ENCODE peak calls at places on chromosomes 7 and 10, in ten cellular contexts. One of them, this sample, is unnamed.

GRCh38 chr10:79345241-79346011 is 1.8 kb upstream of the PPIF start:
- DNase-seq in hepatocyte: no peak
- DNase-seq in activated naive CD8-positive, alpha-beta T cell treated with anti-CD3 and anti-CD28 coated beads, Interleukin-2, amount 50 U/mL, for 24 hours: peak
- DNase-seq in AML-193: peak
- DNase-seq in EH: no peak
- DNase-seq in iPS DF 19.7: no peak
- DNase-seq in NCI-H2171 treated with DMSO at 0.1 percent for 48 hours: no peak
- DNase-seq in cardiac fibroblast: peak
- DNase-seq in stimulated activated CD8-positive, alpha-beta memory T cell treated with anti-CD3 and anti-CD28 coated beads, Interleukin-15, amount 100 ng/mL, for 24 hours: no peak
- DNase-seq in RKO: no peak
- DNase-seq in this sample: no peak

GRCh38 chr10:24553051-24553612 is 170.6 kb downstream of the ARHGAP21 start:
- DNase-seq in RKO: no peak
- DNase-seq in cardiac fibroblast: no peak
- DNase-seq in hepatocyte: no peak
- DNase-seq in activated naive CD8-positive, alpha-beta T cell treated with anti-CD3 and anti-CD28 coated beads, Interleukin-2, amount 50 U/mL, for 24 hours: no peak
- DNase-seq in stimulated activated CD8-positive, alpha-beta memory T cell treated with anti-CD3 and anti-CD28 coated beads, Interleukin-15, amount 100 ng/mL, for 24 hours: no peak
- DNase-seq in AML-193: no peak
- DNase-seq in iPS DF 19.7: no peak
- DNase-seq in EH: no peak
- DNase-seq in NCI-H2171 treated with DMSO at 0.1 percent for 48 hours: no peak
- DNase-seq in this sample: no peak

GRCh38 chr7:125573131-125573530 is 643.5 kb upstream of the POT1 start:
- DNase-seq in EH: no peak
- DNase-seq in hepatocyte: no peak
- DNase-seq in iPS DF 19.7: no peak
- DNase-seq in AML-193: no peak
- DNase-seq in RKO: no peak
- DNase-seq in activated naive CD8-positive, alpha-beta T cell treated with anti-CD3 and anti-CD28 coated beads, Interleukin-2, amount 50 U/mL, for 24 hours: no peak
- DNase-seq in cardiac fibroblast: no peak
- DNase-seq in NCI-H2171 treated with DMSO at 0.1 percent for 48 hours: no peak
- DNase-seq in stimulated activated CD8-positive, alpha-beta memory T cell treated with anti-CD3 and anti-CD28 coated beads, Interleukin-15, amount 100 ng/mL, for 24 hours: no peak
- DNase-seq in this sample: no peak

GRCh38 chr7:21886396-21886795 is 59.3 kb downstream of the CDCA7L start:
- DNase-seq in EH: no peak
- DNase-seq in NCI-H2171 treated with DMSO at 0.1 percent for 48 hours: no peak
- DNase-seq in cardiac fibroblast: no peak
- DNase-seq in AML-193: no peak
- DNase-seq in iPS DF 19.7: no peak
- DNase-seq in RKO: no peak
- DNase-seq in activated naive CD8-positive, alpha-beta T cell treated with anti-CD3 and anti-CD28 coated beads, Interleukin-2, amount 50 U/mL, for 24 hours: no peak
- DNase-seq in stimulated activated CD8-positive, alpha-beta memory T cell treated with anti-CD3 and anti-CD28 coated beads, Interleukin-15, amount 100 ng/mL, for 24 hours: no peak
- DNase-seq in hepatocyte: no peak
- DNase-seq in this sample: no peak

GRCh38 chr10:80136134-80136571 is 3.6 kb downstream of the PLAC9 start:
- DNase-seq in RKO: no peak
- DNase-seq in EH: peak
- DNase-seq in iPS DF 19.7: no peak
- DNase-seq in activated naive CD8-positive, alpha-beta T cell treated with anti-CD3 and anti-CD28 coated beads, Interleukin-2, amount 50 U/mL, for 24 hours: no peak
- DNase-seq in cardiac fibroblast: peak
- DNase-seq in stimulated activated CD8-positive, alpha-beta memory T cell treated with anti-CD3 and anti-CD28 coated beads, Interleukin-15, amount 100 ng/mL, for 24 hours: no peak
- DNase-seq in NCI-H2171 treated with DMSO at 0.1 percent for 48 hours: no peak
- DNase-seq in hepatocyte: peak
- DNase-seq in AML-193: no peak
- DNase-seq in this sample: peak

GRCh38 chr7:43921423-43921822 is 4.8 kb upstream of the UBE2D4 start:
- DNase-seq in hepatocyte: no peak
- DNase-seq in RKO: no peak
- DNase-seq in EH: no peak
- DNase-seq in NCI-H2171 treated with DMSO at 0.1 percent for 48 hours: no peak
- DNase-seq in stimulated activated CD8-positive, alpha-beta memory T cell treated with anti-CD3 and anti-CD28 coated beads, Interleukin-15, amount 100 ng/mL, for 24 hours: no peak
- DNase-seq in iPS DF 19.7: no peak
- DNase-seq in cardiac fibroblast: no peak
- DNase-seq in AML-193: no peak
- DNase-seq in activated naive CD8-positive, alpha-beta T cell treated with anti-CD3 and anti-CD28 coated beads, Interleukin-2, amount 50 U/mL, for 24 hours: no peak
- DNase-seq in this sample: no peak

GRCh38 chr10:123997486-123998196 is 95.8 kb downstream of the CHST15 start:
- DNase-seq in AML-193: peak
- DNase-seq in EH: peak
- DNase-seq in cardiac fibroblast: peak
- DNase-seq in RKO: peak
- DNase-seq in NCI-H2171 treated with DMSO at 0.1 percent for 48 hours: no peak
- DNase-seq in iPS DF 19.7: no peak
- DNase-seq in activated naive CD8-positive, alpha-beta T cell treated with anti-CD3 and anti-CD28 coated beads, Interleukin-2, amount 50 U/mL, for 24 hours: no peak
- DNase-seq in hepatocyte: peak
- DNase-seq in stimulated activated CD8-positive, alpha-beta memory T cell treated with anti-CD3 and anti-CD28 coated beads, Interleukin-15, amount 100 ng/mL, for 24 hours: no peak
- DNase-seq in this sample: peak

GRCh38 chr7:25860206-25860881 is 291.7 kb upstream of the NFE2L3 start:
- DNase-seq in activated naive CD8-positive, alpha-beta T cell treated with anti-CD3 and anti-CD28 coated beads, Interleukin-2, amount 50 U/mL, for 24 hours: no peak
- DNase-seq in hepatocyte: no peak
- DNase-seq in iPS DF 19.7: no peak
- DNase-seq in cardiac fibroblast: no peak
- DNase-seq in NCI-H2171 treated with DMSO at 0.1 percent for 48 hours: no peak
- DNase-seq in RKO: no peak
- DNase-seq in AML-193: no peak
- DNase-seq in EH: peak
- DNase-seq in stimulated activated CD8-positive, alpha-beta memory T cell treated with anti-CD3 and anti-CD28 coated beads, Interleukin-15, amount 100 ng/mL, for 24 hours: no peak
- DNase-seq in this sample: no peak

GRCh38 chr10:96229568-96230030 is 41.8 kb downstream of the BLNK start:
- DNase-seq in EH: peak
- DNase-seq in activated naive CD8-positive, alpha-beta T cell treated with anti-CD3 and anti-CD28 coated beads, Interleukin-2, amount 50 U/mL, for 24 hours: peak
- DNase-seq in iPS DF 19.7: peak
- DNase-seq in NCI-H2171 treated with DMSO at 0.1 percent for 48 hours: peak
- DNase-seq in cardiac fibroblast: peak
- DNase-seq in AML-193: peak
- DNase-seq in hepatocyte: peak
- DNase-seq in RKO: peak
- DNase-seq in stimulated activated CD8-positive, alpha-beta memory T cell treated with anti-CD3 and anti-CD28 coated beads, Interleukin-15, amount 100 ng/mL, for 24 hours: peak
- DNase-seq in this sample: peak

GRCh38 chr10:72893136-72893798 is at the start of gene OIT3:
- DNase-seq in AML-193: no peak
- DNase-seq in iPS DF 19.7: no peak
- DNase-seq in activated naive CD8-positive, alpha-beta T cell treated with anti-CD3 and anti-CD28 coated beads, Interleukin-2, amount 50 U/mL, for 24 hours: no peak
- DNase-seq in cardiac fibroblast: peak
- DNase-seq in NCI-H2171 treated with DMSO at 0.1 percent for 48 hours: no peak
- DNase-seq in stimulated activated CD8-positive, alpha-beta memory T cell treated with anti-CD3 and anti-CD28 coated beads, Interleukin-15, amount 100 ng/mL, for 24 hours: no peak
- DNase-seq in hepatocyte: no peak
- DNase-seq in EH: no peak
- DNase-seq in RKO: no peak
- DNase-seq in this sample: no peak

GRCh38 chr7:50803359-50804337 is 21.0 kb upstream of the GRB10 start:
- DNase-seq in RKO: peak
- DNase-seq in cardiac fibroblast: no peak
- DNase-seq in NCI-H2171 treated with DMSO at 0.1 percent for 48 hours: no peak
- DNase-seq in AML-193: no peak
- DNase-seq in EH: peak
- DNase-seq in activated naive CD8-positive, alpha-beta T cell treated with anti-CD3 and anti-CD28 coated beads, Interleukin-2, amount 50 U/mL, for 24 hours: no peak
- DNase-seq in hepatocyte: no peak
- DNase-seq in iPS DF 19.7: no peak
- DNase-seq in stimulated activated CD8-positive, alpha-beta memory T cell treated with anti-CD3 and anti-CD28 coated beads, Interleukin-15, amount 100 ng/mL, for 24 hours: no peak
- DNase-seq in this sample: no peak

GRCh38 chr10:122461367-122461728 is at the start of gene HTRA1:
- DNase-seq in stimulated activated CD8-positive, alpha-beta memory T cell treated with anti-CD3 and anti-CD28 coated beads, Interleukin-15, amount 100 ng/mL, for 24 hours: no peak
- DNase-seq in NCI-H2171 treated with DMSO at 0.1 percent for 48 hours: no peak
- DNase-seq in iPS DF 19.7: no peak
- DNase-seq in cardiac fibroblast: peak
- DNase-seq in hepatocyte: no peak
- DNase-seq in activated naive CD8-positive, alpha-beta T cell treated with anti-CD3 and anti-CD28 coated beads, Interleukin-2, amount 50 U/mL, for 24 hours: peak
- DNase-seq in RKO: no peak
- DNase-seq in AML-193: no peak
- DNase-seq in EH: peak
- DNase-seq in this sample: peak

GRCh38 chr10:126634915-126635314 is 35.6 kb downstream of the C10orf90 start:
- DNase-seq in AML-193: no peak
- DNase-seq in cardiac fibroblast: no peak
- DNase-seq in activated naive CD8-positive, alpha-beta T cell treated with anti-CD3 and anti-CD28 coated beads, Interleukin-2, amount 50 U/mL, for 24 hours: no peak
- DNase-seq in EH: peak
- DNase-seq in RKO: no peak
- DNase-seq in iPS DF 19.7: no peak
- DNase-seq in stimulated activated CD8-positive, alpha-beta memory T cell treated with anti-CD3 and anti-CD28 coated beads, Interleukin-15, amount 100 ng/mL, for 24 hours: no peak
- DNase-seq in hepatocyte: peak
- DNase-seq in NCI-H2171 treated with DMSO at 0.1 percent for 48 hours: no peak
- DNase-seq in this sample: peak

GRCh38 chr10:112335866-112336265 is 38.0 kb upstream of the ACSL5 start:
- DNase-seq in hepatocyte: peak
- DNase-seq in AML-193: no peak
- DNase-seq in cardiac fibroblast: no peak
- DNase-seq in iPS DF 19.7: no peak
- DNase-seq in RKO: no peak
- DNase-seq in EH: no peak
- DNase-seq in stimulated activated CD8-positive, alpha-beta memory T cell treated with anti-CD3 and anti-CD28 coated beads, Interleukin-15, amount 100 ng/mL, for 24 hours: no peak
- DNase-seq in activated naive CD8-positive, alpha-beta T cell treated with anti-CD3 and anti-CD28 coated beads, Interleukin-2, amount 50 U/mL, for 24 hours: no peak
- DNase-seq in NCI-H2171 treated with DMSO at 0.1 percent for 48 hours: no peak
- DNase-seq in this sample: no peak

GRCh38 chr10:49169776-49170175 is 18.4 kb downstream of the TMEM273 start:
- DNase-seq in cardiac fibroblast: no peak
- DNase-seq in activated naive CD8-positive, alpha-beta T cell treated with anti-CD3 and anti-CD28 coated beads, Interleukin-2, amount 50 U/mL, for 24 hours: no peak
- DNase-seq in AML-193: no peak
- DNase-seq in stimulated activated CD8-positive, alpha-beta memory T cell treated with anti-CD3 and anti-CD28 coated beads, Interleukin-15, amount 100 ng/mL, for 24 hours: no peak
- DNase-seq in hepatocyte: no peak
- DNase-seq in iPS DF 19.7: no peak
- DNase-seq in NCI-H2171 treated with DMSO at 0.1 percent for 48 hours: no peak
- DNase-seq in EH: no peak
- DNase-seq in RKO: no peak
- DNase-seq in this sample: no peak

GRCh38 chr7:30986738-30987137 is 23.0 kb downstream of the GHRHR start:
- DNase-seq in iPS DF 19.7: no peak
- DNase-seq in stimulated activated CD8-positive, alpha-beta memory T cell treated with anti-CD3 and anti-CD28 coated beads, Interleukin-15, amount 100 ng/mL, for 24 hours: no peak
- DNase-seq in EH: no peak
- DNase-seq in AML-193: no peak
- DNase-seq in NCI-H2171 treated with DMSO at 0.1 percent for 48 hours: no peak
- DNase-seq in RKO: no peak
- DNase-seq in activated naive CD8-positive, alpha-beta T cell treated with anti-CD3 and anti-CD28 coated beads, Interleukin-2, amount 50 U/mL, for 24 hours: no peak
- DNase-seq in cardiac fibroblast: no peak
- DNase-seq in hepatocyte: no peak
- DNase-seq in this sample: no peak

GRCh38 chr7:30740417-30741181 is 11.3 kb upstream of the INMT start:
- DNase-seq in AML-193: peak
- DNase-seq in cardiac fibroblast: peak
- DNase-seq in NCI-H2171 treated with DMSO at 0.1 percent for 48 hours: peak
- DNase-seq in iPS DF 19.7: no peak
- DNase-seq in activated naive CD8-positive, alpha-beta T cell treated with anti-CD3 and anti-CD28 coated beads, Interleukin-2, amount 50 U/mL, for 24 hours: peak
- DNase-seq in hepatocyte: peak
- DNase-seq in RKO: peak
- DNase-seq in stimulated activated CD8-positive, alpha-beta memory T cell treated with anti-CD3 and anti-CD28 coated beads, Interleukin-15, amount 100 ng/mL, for 24 hours: peak
- DNase-seq in EH: peak
- DNase-seq in this sample: peak

GRCh38 chr7:155818154-155818819 is 6.0 kb upstream of the SHH start:
- DNase-seq in hepatocyte: no peak
- DNase-seq in cardiac fibroblast: no peak
- DNase-seq in iPS DF 19.7: no peak
- DNase-seq in activated naive CD8-positive, alpha-beta T cell treated with anti-CD3 and anti-CD28 coated beads, Interleukin-2, amount 50 U/mL, for 24 hours: no peak
- DNase-seq in NCI-H2171 treated with DMSO at 0.1 percent for 48 hours: no peak
- DNase-seq in stimulated activated CD8-positive, alpha-beta memory T cell treated with anti-CD3 and anti-CD28 coated beads, Interleukin-15, amount 100 ng/mL, for 24 hours: no peak
- DNase-seq in EH: no peak
- DNase-seq in AML-193: no peak
- DNase-seq in RKO: no peak
- DNase-seq in this sample: no peak

GRCh38 chr7:1219516-1219915 is 13.2 kb upstream of the UNCX start:
- DNase-seq in hepatocyte: peak
- DNase-seq in activated naive CD8-positive, alpha-beta T cell treated with anti-CD3 and anti-CD28 coated beads, Interleukin-2, amount 50 U/mL, for 24 hours: no peak
- DNase-seq in AML-193: no peak
- DNase-seq in NCI-H2171 treated with DMSO at 0.1 percent for 48 hours: peak
- DNase-seq in stimulated activated CD8-positive, alpha-beta memory T cell treated with anti-CD3 and anti-CD28 coated beads, Interleukin-15, amount 100 ng/mL, for 24 hours: no peak
- DNase-seq in RKO: no peak
- DNase-seq in iPS DF 19.7: no peak
- DNase-seq in cardiac fibroblast: no peak
- DNase-seq in EH: no peak
- DNase-seq in this sample: no peak

GRCh38 chr7:41975854-41976253 is 261.2 kb downstream of the GLI3 start:
- DNase-seq in EH: no peak
- DNase-seq in cardiac fibroblast: peak
- DNase-seq in iPS DF 19.7: no peak
- DNase-seq in AML-193: peak
- DNase-seq in activated naive CD8-positive, alpha-beta T cell treated with anti-CD3 and anti-CD28 coated beads, Interleukin-2, amount 50 U/mL, for 24 hours: no peak
- DNase-seq in RKO: no peak
- DNase-seq in NCI-H2171 treated with DMSO at 0.1 percent for 48 hours: no peak
- DNase-seq in hepatocyte: no peak
- DNase-seq in stimulated activated CD8-positive, alpha-beta memory T cell treated with anti-CD3 and anti-CD28 coated beads, Interleukin-15, amount 100 ng/mL, for 24 hours: no peak
- DNase-seq in this sample: peak

GRCh38 chr10:71392292-71392691 is 4.4 kb upstream of the CDH23 start:
- DNase-seq in stimulated activated CD8-positive, alpha-beta memory T cell treated with anti-CD3 and anti-CD28 coated beads, Interleukin-15, amount 100 ng/mL, for 24 hours: no peak
- DNase-seq in RKO: no peak
- DNase-seq in AML-193: no peak
- DNase-seq in activated naive CD8-positive, alpha-beta T cell treated with anti-CD3 and anti-CD28 coated beads, Interleukin-2, amount 50 U/mL, for 24 hours: no peak
- DNase-seq in iPS DF 19.7: no peak
- DNase-seq in cardiac fibroblast: no peak
- DNase-seq in hepatocyte: no peak
- DNase-seq in NCI-H2171 treated with DMSO at 0.1 percent for 48 hours: no peak
- DNase-seq in EH: no peak
- DNase-seq in this sample: no peak

GRCh38 chr7:132275384-132275783 is 300.9 kb downstream of the PLXNA4 start:
- DNase-seq in cardiac fibroblast: no peak
- DNase-seq in NCI-H2171 treated with DMSO at 0.1 percent for 48 hours: peak
- DNase-seq in EH: no peak
- DNase-seq in iPS DF 19.7: no peak
- DNase-seq in RKO: no peak
- DNase-seq in AML-193: no peak
- DNase-seq in hepatocyte: no peak
- DNase-seq in stimulated activated CD8-positive, alpha-beta memory T cell treated with anti-CD3 and anti-CD28 coated beads, Interleukin-15, amount 100 ng/mL, for 24 hours: no peak
- DNase-seq in activated naive CD8-positive, alpha-beta T cell treated with anti-CD3 and anti-CD28 coated beads, Interleukin-2, amount 50 U/mL, for 24 hours: no peak
- DNase-seq in this sample: no peak

GRCh38 chr7:30206942-30207341 is 72.2 kb downstream of the MTURN start:
- DNase-seq in NCI-H2171 treated with DMSO at 0.1 percent for 48 hours: peak
- DNase-seq in AML-193: no peak
- DNase-seq in EH: no peak
- DNase-seq in activated naive CD8-positive, alpha-beta T cell treated with anti-CD3 and anti-CD28 coated beads, Interleukin-2, amount 50 U/mL, for 24 hours: no peak
- DNase-seq in hepatocyte: no peak
- DNase-seq in RKO: no peak
- DNase-seq in stimulated activated CD8-positive, alpha-beta memory T cell treated with anti-CD3 and anti-CD28 coated beads, Interleukin-15, amount 100 ng/mL, for 24 hours: no peak
- DNase-seq in iPS DF 19.7: no peak
- DNase-seq in cardiac fibroblast: no peak
- DNase-seq in this sample: no peak

GRCh38 chr7:105268511-105269392 is 120.0 kb downstream of the SRPK2 start:
- DNase-seq in EH: peak
- DNase-seq in cardiac fibroblast: peak
- DNase-seq in NCI-H2171 treated with DMSO at 0.1 percent for 48 hours: peak
- DNase-seq in RKO: peak
- DNase-seq in activated naive CD8-positive, alpha-beta T cell treated with anti-CD3 and anti-CD28 coated beads, Interleukin-2, amount 50 U/mL, for 24 hours: no peak
- DNase-seq in AML-193: peak
- DNase-seq in hepatocyte: peak
- DNase-seq in stimulated activated CD8-positive, alpha-beta memory T cell treated with anti-CD3 and anti-CD28 coated beads, Interleukin-15, amount 100 ng/mL, for 24 hours: no peak
- DNase-seq in iPS DF 19.7: no peak
- DNase-seq in this sample: peak

GRCh38 chr7:30445770-30446169 is 32.8 kb downstream of the NOD1 start:
- DNase-seq in AML-193: peak
- DNase-seq in EH: peak
- DNase-seq in hepatocyte: peak
- DNase-seq in cardiac fibroblast: peak
- DNase-seq in RKO: no peak
- DNase-seq in activated naive CD8-positive, alpha-beta T cell treated with anti-CD3 and anti-CD28 coated beads, Interleukin-2, amount 50 U/mL, for 24 hours: peak
- DNase-seq in NCI-H2171 treated with DMSO at 0.1 percent for 48 hours: peak
- DNase-seq in stimulated activated CD8-positive, alpha-beta memory T cell treated with anti-CD3 and anti-CD28 coated beads, Interleukin-15, amount 100 ng/mL, for 24 hours: peak
- DNase-seq in iPS DF 19.7: no peak
- DNase-seq in this sample: peak

GRCh38 chr10:90450797-90451196 is 407.0 kb downstream of the HTR7 start:
- DNase-seq in NCI-H2171 treated with DMSO at 0.1 percent for 48 hours: no peak
- DNase-seq in hepatocyte: no peak
- DNase-seq in AML-193: no peak
- DNase-seq in stimulated activated CD8-positive, alpha-beta memory T cell treated with anti-CD3 and anti-CD28 coated beads, Interleukin-15, amount 100 ng/mL, for 24 hours: no peak
- DNase-seq in activated naive CD8-positive, alpha-beta T cell treated with anti-CD3 and anti-CD28 coated beads, Interleukin-2, amount 50 U/mL, for 24 hours: no peak
- DNase-seq in cardiac fibroblast: no peak
- DNase-seq in EH: no peak
- DNase-seq in iPS DF 19.7: no peak
- DNase-seq in RKO: no peak
- DNase-seq in this sample: no peak

GRCh38 chr7:135575296-135575695 is 17.6 kb downstream of the NUP205 start:
- DNase-seq in iPS DF 19.7: no peak
- DNase-seq in EH: no peak
- DNase-seq in NCI-H2171 treated with DMSO at 0.1 percent for 48 hours: no peak
- DNase-seq in AML-193: no peak
- DNase-seq in hepatocyte: no peak
- DNase-seq in activated naive CD8-positive, alpha-beta T cell treated with anti-CD3 and anti-CD28 coated beads, Interleukin-2, amount 50 U/mL, for 24 hours: no peak
- DNase-seq in cardiac fibroblast: no peak
- DNase-seq in RKO: no peak
- DNase-seq in stimulated activated CD8-positive, alpha-beta memory T cell treated with anti-CD3 and anti-CD28 coated beads, Interleukin-15, amount 100 ng/mL, for 24 hours: no peak
- DNase-seq in this sample: no peak

GRCh38 chr7:97851725-97852124 is 20.5 kb downstream of the ASNS start:
- DNase-seq in RKO: no peak
- DNase-seq in EH: peak
- DNase-seq in activated naive CD8-positive, alpha-beta T cell treated with anti-CD3 and anti-CD28 coated beads, Interleukin-2, amount 50 U/mL, for 24 hours: no peak
- DNase-seq in AML-193: no peak
- DNase-seq in cardiac fibroblast: peak
- DNase-seq in NCI-H2171 treated with DMSO at 0.1 percent for 48 hours: no peak
- DNase-seq in stimulated activated CD8-positive, alpha-beta memory T cell treated with anti-CD3 and anti-CD28 coated beads, Interleukin-15, amount 100 ng/mL, for 24 hours: no peak
- DNase-seq in hepatocyte: no peak
- DNase-seq in iPS DF 19.7: no peak
- DNase-seq in this sample: no peak